ENCODE peak calls at places on chromosome 17, in five cellular contexts. O is HL-60, K is cardiac muscle cell, Q is lower lobe of right lung, A is RWPE1. W is an unnamed sample.

GRCh38 chr17:1896243-1897163 is 66.7 kb downstream of the RPA1 start:
- DNase-seq in A (no peak), Q (no peak), O (no peak), K (no peak), W (no peak)

GRCh38 chr17:37131064-37131463 is 182.3 kb downstream of the AATF start:
- DNase-seq in O (no peak), Q (no peak), A (no peak), K (no peak), W (no peak)

GRCh38 chr17:81998719-81999438 is 21.4 kb downstream of the ASPSCR1 start:
- DNase-seq in Q (no peak), A (no peak), K (no peak), O (no peak), W (no peak)

GRCh38 chr17:32871736-32872135 is 5.2 kb downstream of the MYO1D start:
- DNase-seq in Q (no peak), K (no peak), O (no peak), A (no peak), W (no peak)

GRCh38 chr17:2700031-2700490 is 11.5 kb downstream of the CLUH start:
- DNase-seq in Q (peak; percentile 38), O (no peak), A (no peak), K (no peak), W (no peak)

GRCh38 chr17:9802701-9803100 is 11.3 kb upstream of the DHRS7C start:
- DNase-seq in A (no peak), Q (no peak), K (no peak), O (no peak), W (no peak)

GRCh38 chr17:47733414-47734288 is 615 bp downstream of the TBX21 start:
- DNase-seq in O (no peak), A (no peak), Q (no peak), K (peak; percentile 28), W (no peak)

GRCh38 chr17:36657390-36657762 is 56.0 kb downstream of the MRM1 start:
- DNase-seq in O (no peak), Q (no peak), K (no peak), A (no peak), W (no peak)

GRCh38 chr17:47686276-47686635 is 7.7 kb upstream of the TBKBP1 start:
- DNase-seq in K (no peak), O (no peak), A (no peak), Q (no peak), W (no peak)

GRCh38 chr17:76501018-76501826 is at the start of gene RHBDF2:
- DNase-seq in K (peak; percentile 91), A (peak; percentile 90), O (peak; percentile 88), Q (peak; percentile 94), W (no peak)

GRCh38 chr17:21001111-21001812 is 41.5 kb downstream of the USP22 start:
- DNase-seq in O (no peak), K (no peak), Q (no peak), A (no peak), W (no peak)

GRCh38 chr17:16328997-16329396 is 24.3 kb downstream of the CENPV start:
- DNase-seq in Q (no peak), A (no peak), O (no peak), K (no peak), W (no peak)

GRCh38 chr17:37134050-37134449 is 185.3 kb downstream of the AATF start:
- DNase-seq in K (peak; percentile 55), A (no peak), Q (no peak), O (no peak), W (no peak)

GRCh38 chr17:60134396-60135159 is 15.2 kb upstream of the CA4 start:
- DNase-seq in O (no peak), A (no peak), Q (peak; percentile 47), K (no peak), W (no peak)

DNA sequence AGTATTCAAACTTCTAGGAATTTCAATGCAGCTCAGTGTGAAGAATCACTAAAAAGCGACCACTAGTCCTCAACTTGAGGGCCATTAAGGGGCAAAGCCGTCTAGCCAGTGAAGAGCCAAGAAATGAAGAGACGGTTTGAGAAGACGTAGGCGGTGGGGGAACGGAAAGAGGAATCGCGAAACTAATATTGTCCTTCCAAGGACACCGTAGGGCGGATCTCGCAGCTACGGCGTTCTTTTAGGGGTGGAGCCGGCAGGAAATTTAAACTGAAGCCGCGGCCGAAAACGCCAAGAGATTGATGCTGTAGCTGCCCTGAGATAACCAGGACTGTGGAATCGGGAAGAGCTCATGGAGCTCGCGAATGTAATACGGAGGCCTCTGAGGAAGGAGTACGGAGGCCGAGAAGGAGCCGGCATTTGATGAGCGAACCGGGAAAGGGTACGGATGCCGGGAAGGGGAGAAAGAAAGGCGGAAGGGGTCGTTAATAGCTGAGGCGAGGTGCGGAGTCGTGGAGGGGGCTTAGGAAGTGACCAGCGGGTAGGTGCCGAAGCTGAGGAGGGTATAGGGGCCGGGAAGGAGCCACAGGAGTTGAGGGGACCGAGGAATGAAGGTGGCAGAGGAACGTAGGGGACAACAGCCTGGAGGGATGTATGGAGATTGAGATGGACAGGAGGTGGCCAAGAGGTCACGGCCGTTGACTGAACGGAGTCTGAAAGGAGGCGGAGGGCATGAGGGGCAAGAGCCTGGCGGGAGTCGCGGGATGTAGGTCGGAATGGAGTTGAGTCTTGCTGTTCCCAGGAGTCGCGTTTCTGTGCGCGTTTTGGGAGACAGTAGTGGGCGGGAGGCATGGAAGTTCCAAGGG is at the start of gene DBF4B:
- DNase-seq in Q (peak; percentile 76), K (peak; percentile 88), A (peak; percentile 93), O (peak; percentile 81), W (peak; percentile 47)
- H3K27ac ChIP-seq in Q (peak within 1 kb of the TSS; percentile 65), K (peak within 1 kb of the TSS; percentile 93), A (peak within 1 kb of the TSS; percentile 85), O (peak within 1 kb of the TSS; percentile 89), W (peak within 1 kb of the TSS; percentile 97)

GRCh38 chr17:40110457-40110856 is 10.1 kb upstream of the NR1D1 start:
- DNase-seq in A (no peak), Q (no peak), K (no peak), O (no peak), W (no peak)

GRCh38 chr17:40107266-40107980 is 7.0 kb upstream of the NR1D1 start:
- DNase-seq in O (no peak), Q (no peak), A (no peak), K (no peak), W (no peak)

GRCh38 chr17:40110026-40110425 is 9.6 kb upstream of the NR1D1 start:
- DNase-seq in O (no peak), K (no peak), Q (no peak), A (no peak), W (no peak)

GRCh38 chr17:40111221-40112128 is 10.3 kb upstream of the MSL1 start:
- DNase-seq in K (peak; percentile 95), O (no peak), Q (peak; percentile 84), A (peak; percentile 95), W (peak; percentile 75)

GRCh38 chr17:40109471-40109824 is 9.1 kb upstream of the NR1D1 start:
- DNase-seq in Q (no peak), A (no peak), K (no peak), O (no peak), W (no peak)
- TF ChIP-seq CTCF in Q (no peak), A (no peak), K (peak; percentile 30), O (no peak), W (no peak)

GRCh38 chr17:61487161-61487654 is 35.0 kb downstream of the TBX4 start:
- DNase-seq in Q (no peak), K (no peak), A (no peak), O (no peak), W (no peak)

GRCh38 chr17:61489719-61490490 is 37.7 kb downstream of the TBX4 start:
- DNase-seq in K (no peak), Q (no peak), A (no peak), O (no peak), W (no peak)

GRCh38 chr17:61486135-61487120 is 34.2 kb downstream of the TBX4 start:
- DNase-seq in Q (no peak), A (no peak), O (no peak), K (peak; percentile 82), W (no peak)

GRCh38 chr17:61488878-61489718 is 36.9 kb downstream of the TBX4 start:
- DNase-seq in K (no peak), A (no peak), O (no peak), Q (no peak), W (no peak)

GRCh38 chr17:61487668-61488595 is 35.7 kb downstream of the TBX4 start:
- DNase-seq in A (no peak), Q (no peak), K (peak; percentile 41), O (no peak), W (no peak)
- H3K27ac ChIP-seq in A (no peak overlapping the region), Q (no peak overlapping the region), K (peak overlapping the region; percentile 94), O (no peak overlapping the region), W (no peak overlapping the region)

GRCh38 chr17:57516290-57517215 is 228.5 kb downstream of the CCDC182 start:
- DNase-seq in Q (no peak), K (no peak), A (no peak), O (no peak), W (no peak)

GRCh38 chr17:57517216-57517518 is 227.9 kb downstream of the CCDC182 start:
- DNase-seq in K (peak; percentile 49), Q (no peak), O (no peak), A (no peak), W (no peak)

GRCh38 chr17:57514614-57515013 is 230.5 kb downstream of the CCDC182 start:
- DNase-seq in K (no peak), O (no peak), A (no peak), Q (no peak), W (no peak)

GRCh38 chr17:57517519-57518342 is 227.4 kb downstream of the CCDC182 start:
- DNase-seq in Q (no peak), O (no peak), A (no peak), K (no peak), W (no peak)

GRCh38 chr17:57515662-57516211 is 229.4 kb downstream of the CCDC182 start:
- DNase-seq in K (no peak), Q (no peak), A (no peak), O (no peak), W (no peak)
- TF ChIP-seq CTCF in K (peak; percentile 2), Q (no peak), A (no peak), O (no peak), W (no peak)

DNA sequence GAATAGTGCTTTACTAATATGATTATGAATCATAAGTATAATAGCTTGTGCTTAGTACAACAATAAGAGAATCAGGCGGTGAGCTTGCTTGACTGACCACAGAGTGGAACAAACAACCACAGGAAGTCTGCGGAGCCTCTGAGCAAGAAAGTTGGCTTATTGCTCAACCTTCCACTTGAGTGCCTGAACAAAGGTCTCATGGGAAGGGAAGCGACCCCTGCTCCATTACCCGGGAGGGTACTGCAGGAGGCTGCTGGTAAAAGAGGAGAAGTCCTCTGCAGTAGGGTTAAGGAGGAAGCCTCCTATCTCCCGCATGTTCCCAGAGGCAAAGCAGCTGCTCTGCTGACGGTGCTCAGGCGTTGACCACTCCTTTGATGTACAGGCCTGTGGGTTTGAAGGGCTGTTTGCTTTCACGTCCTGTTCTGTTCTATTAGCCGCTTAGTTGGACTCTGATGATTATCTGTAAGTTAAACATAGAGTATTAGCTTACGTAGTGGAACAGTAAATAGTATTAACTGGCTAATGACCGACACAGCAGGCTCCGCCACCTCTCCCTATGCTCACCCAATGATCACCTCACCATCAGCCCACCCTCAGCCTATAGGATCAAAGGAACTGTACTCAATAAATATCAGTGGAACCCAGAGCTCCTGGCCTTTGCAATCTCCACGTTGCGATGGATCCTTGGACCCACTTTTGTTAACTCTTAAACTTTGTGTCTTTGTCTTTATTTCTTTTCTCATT is 17.5 kb downstream of the ALOX15B start:
- DNase-seq in K (no peak), Q (peak; percentile 81), O (peak; percentile 94), A (no peak), W (no peak)
- H3K27ac ChIP-seq in K (no peak overlapping the region), Q (peak overlapping the region; percentile 74), O (peak overlapping the region; percentile 75), A (no peak overlapping the region), W (no peak overlapping the region)

GRCh38 chr17:50681260-50682200 is 26.2 kb downstream of the ANKRD40 start:
- DNase-seq in Q (no peak), K (peak; percentile 52), A (peak; percentile 70), O (no peak), W (no peak)
- TF ChIP-seq CTCF in Q (peak; percentile 43), K (peak; percentile 75), A (no peak), O (no peak), W (no peak)

W was measured in Panc1.